ENCODE peak calls at places on chromosome 15, in six cellular contexts. One of them, this sample, is unnamed.
A peak's percentile ranks its signal among the peaks of the same experiment; 100 is the strongest.

GRCh38 chr15:41558400-41559238 is at the start of gene TYRO3:
- DNase-seq in AG09309: no peak
- DNase-seq in NB4: peak; percentile 68
- DNase-seq in left ventricle myocardium inferior: peak; percentile 64
- DNase-seq in psoas muscle: peak; percentile 80
- DNase-seq in neural progenitor cell: peak; percentile 86
- DNase-seq in this sample: peak; percentile 63

GRCh38 chr15:71591057-71591456 is 219.3 kb upstream of the NR2E3 start:
- DNase-seq in NB4: no peak
- DNase-seq in psoas muscle: no peak
- DNase-seq in left ventricle myocardium inferior: no peak
- DNase-seq in neural progenitor cell: no peak
- DNase-seq in AG09309: no peak
- DNase-seq in this sample: no peak

GRCh38 chr15:88401269-88401971 is 65.8 kb downstream of the MRPL46 start:
- DNase-seq in left ventricle myocardium inferior: peak; percentile 26
- DNase-seq in AG09309: no peak
- DNase-seq in psoas muscle: no peak
- DNase-seq in NB4: no peak
- DNase-seq in neural progenitor cell: no peak
- DNase-seq in this sample: peak; percentile 15

GRCh38 chr15:101597360-101597928 is 54.7 kb downstream of the TM2D3 start:
- DNase-seq in psoas muscle: no peak
- DNase-seq in left ventricle myocardium inferior: no peak
- DNase-seq in neural progenitor cell: no peak
- DNase-seq in AG09309: no peak
- DNase-seq in NB4: no peak
- DNase-seq in this sample: no peak

GRCh38 chr15:89408512-89409183 is 74.0 kb upstream of the POLG start:
- DNase-seq in left ventricle myocardium inferior: no peak
- DNase-seq in AG09309: no peak
- DNase-seq in psoas muscle: no peak
- DNase-seq in NB4: no peak
- DNase-seq in neural progenitor cell: peak; percentile 27
- DNase-seq in this sample: no peak

GRCh38 chr15:90902656-90902995 is 476 bp upstream of the MAN2A2 start:
- DNase-seq in neural progenitor cell: no peak
- DNase-seq in psoas muscle: no peak
- DNase-seq in left ventricle myocardium inferior: no peak
- DNase-seq in AG09309: peak; percentile 23
- DNase-seq in NB4: no peak
- DNase-seq in this sample: no peak

GRCh38 chr15:72824112-72824511 is 40.6 kb upstream of the ADPGK start:
- DNase-seq in left ventricle myocardium inferior: no peak
- DNase-seq in neural progenitor cell: no peak
- DNase-seq in NB4: no peak
- DNase-seq in psoas muscle: no peak
- DNase-seq in AG09309: no peak
- DNase-seq in this sample: no peak

GRCh38 chr15:85047271-85047948 is 65.8 kb downstream of the PDE8A start:
- DNase-seq in AG09309: peak; percentile 75
- DNase-seq in neural progenitor cell: no peak
- DNase-seq in psoas muscle: no peak
- DNase-seq in left ventricle myocardium inferior: no peak
- DNase-seq in NB4: peak; percentile 31
- DNase-seq in this sample: no peak

GRCh38 chr15:100778831-100779288 is 100.8 kb upstream of the ALDH1A3 start:
- DNase-seq in neural progenitor cell: peak; percentile 1
- DNase-seq in AG09309: no peak
- DNase-seq in NB4: no peak
- DNase-seq in left ventricle myocardium inferior: no peak
- DNase-seq in psoas muscle: no peak
- DNase-seq in this sample: no peak

GRCh38 chr15:82986442-82986780 is 401 bp downstream of the RAMAC start:
- DNase-seq in left ventricle myocardium inferior: no peak
- DNase-seq in neural progenitor cell: no peak
- DNase-seq in NB4: peak; percentile 45
- DNase-seq in psoas muscle: no peak
- DNase-seq in AG09309: no peak
- DNase-seq in this sample: peak; percentile 26

GRCh38 chr15:82570721-82571519 is 30.7 kb upstream of the RPS17 start:
- DNase-seq in neural progenitor cell: peak; percentile 31
- DNase-seq in NB4: no peak
- DNase-seq in psoas muscle: no peak
- DNase-seq in left ventricle myocardium inferior: no peak
- DNase-seq in AG09309: no peak
- DNase-seq in this sample: no peak

GRCh38 chr15:31304736-31305365 is 21.8 kb upstream of the KLF13 start:
- DNase-seq in AG09309: no peak
- DNase-seq in neural progenitor cell: no peak
- DNase-seq in NB4: no peak
- DNase-seq in left ventricle myocardium inferior: no peak
- DNase-seq in psoas muscle: no peak
- DNase-seq in this sample: peak; percentile 5

GRCh38 chr15:49225572-49226281 is 55.7 kb downstream of the GALK2 start:
- DNase-seq in NB4: peak; percentile 28
- DNase-seq in psoas muscle: no peak
- DNase-seq in neural progenitor cell: peak; percentile 77
- DNase-seq in AG09309: no peak
- DNase-seq in left ventricle myocardium inferior: no peak
- DNase-seq in this sample: no peak

GRCh38 chr15:74397239-74398068 is 30.0 kb upstream of the CYP11A1 start:
- DNase-seq in AG09309: no peak
- DNase-seq in left ventricle myocardium inferior: no peak
- DNase-seq in neural progenitor cell: no peak
- DNase-seq in NB4: peak; percentile 44
- DNase-seq in psoas muscle: no peak
- DNase-seq in this sample: no peak

GRCh38 chr15:68314563-68314962 is 37.0 kb downstream of the FEM1B start:
- DNase-seq in psoas muscle: no peak
- DNase-seq in NB4: no peak
- DNase-seq in AG09309: no peak
- DNase-seq in left ventricle myocardium inferior: no peak
- DNase-seq in neural progenitor cell: no peak
- DNase-seq in this sample: no peak

GRCh38 chr15:78197632-78198031 is 36.7 kb downstream of the ACSBG1 start:
- DNase-seq in psoas muscle: no peak
- DNase-seq in left ventricle myocardium inferior: no peak
- DNase-seq in NB4: peak; percentile 25
- DNase-seq in AG09309: no peak
- DNase-seq in neural progenitor cell: no peak
- DNase-seq in this sample: no peak

GRCh38 chr15:65318870-65319356 is 14.4 kb downstream of the RNU5B-1 start:
- DNase-seq in NB4: peak; percentile 81
- DNase-seq in left ventricle myocardium inferior: peak; percentile 69
- DNase-seq in neural progenitor cell: peak; percentile 88
- DNase-seq in AG09309: no peak
- DNase-seq in psoas muscle: peak; percentile 86
- DNase-seq in this sample: peak; percentile 78

GRCh38 chr15:41942886-41943285 is 29.5 kb downstream of the EHD4 start:
- DNase-seq in left ventricle myocardium inferior: no peak
- DNase-seq in AG09309: no peak
- DNase-seq in psoas muscle: no peak
- DNase-seq in neural progenitor cell: no peak
- DNase-seq in NB4: no peak
- DNase-seq in this sample: no peak

GRCh38 chr15:95325763-95326688 is 1004.5 kb upstream of the NR2F2 start:
- DNase-seq in psoas muscle: no peak
- DNase-seq in AG09309: no peak
- DNase-seq in NB4: no peak
- DNase-seq in left ventricle myocardium inferior: no peak
- DNase-seq in neural progenitor cell: no peak
- DNase-seq in this sample: no peak

GRCh38 chr15:73575636-73576247 is 57.4 kb downstream of the NPTN start:
- DNase-seq in NB4: no peak
- DNase-seq in AG09309: no peak
- DNase-seq in left ventricle myocardium inferior: peak; percentile 60
- DNase-seq in psoas muscle: no peak
- DNase-seq in neural progenitor cell: no peak
- DNase-seq in this sample: no peak

GRCh38 chr15:55894406-55894965 is 98.9 kb downstream of the NEDD4 start:
- DNase-seq in AG09309: no peak
- DNase-seq in neural progenitor cell: no peak
- DNase-seq in NB4: no peak
- DNase-seq in left ventricle myocardium inferior: no peak
- DNase-seq in psoas muscle: no peak
- DNase-seq in this sample: no peak

GRCh38 chr15:41233367-41233771 is 2.3 kb downstream of the CHP1 start:
- DNase-seq in NB4: no peak
- DNase-seq in psoas muscle: no peak
- DNase-seq in left ventricle myocardium inferior: no peak
- DNase-seq in neural progenitor cell: no peak
- DNase-seq in AG09309: no peak
- DNase-seq in this sample: no peak

GRCh38 chr15:100642217-100642949 is 40.0 kb downstream of the ASB7 start:
- DNase-seq in left ventricle myocardium inferior: no peak
- DNase-seq in AG09309: no peak
- DNase-seq in psoas muscle: no peak
- DNase-seq in NB4: no peak
- DNase-seq in neural progenitor cell: no peak
- DNase-seq in this sample: no peak

GRCh38 chr15:59662260-59662659 is 4.9 kb upstream of the GTF2A2 start:
- DNase-seq in AG09309: peak; percentile 23
- DNase-seq in left ventricle myocardium inferior: no peak
- DNase-seq in psoas muscle: no peak
- DNase-seq in NB4: no peak
- DNase-seq in neural progenitor cell: no peak
- DNase-seq in this sample: no peak

GRCh38 chr15:58212909-58213526 is 74.8 kb downstream of the AQP9 start:
- DNase-seq in AG09309: no peak
- DNase-seq in psoas muscle: no peak
- DNase-seq in neural progenitor cell: peak; percentile 62
- DNase-seq in left ventricle myocardium inferior: no peak
- DNase-seq in NB4: peak; percentile 52
- DNase-seq in this sample: peak; percentile 27

GRCh38 chr15:39918688-39919385 is 1.2 kb downstream of the GPR176 start:
- DNase-seq in psoas muscle: no peak
- DNase-seq in AG09309: peak; percentile 89
- DNase-seq in left ventricle myocardium inferior: no peak
- DNase-seq in NB4: no peak
- DNase-seq in neural progenitor cell: no peak
- DNase-seq in this sample: no peak
- H3K4me3 ChIP-seq in psoas muscle: peak overlapping the region; percentile 76
- H3K4me3 ChIP-seq in AG09309: peak overlapping the region; percentile 82
- H3K4me3 ChIP-seq in left ventricle myocardium inferior: peak overlapping the region; percentile 77
- H3K4me3 ChIP-seq in NB4: no peak overlapping the region
- H3K4me3 ChIP-seq in neural progenitor cell: peak overlapping the region; percentile 92
- H3K4me3 ChIP-seq in this sample: no peak overlapping the region

GRCh38 chr15:69755571-69756310 is 303.1 kb downstream of the RPLP1 start:
- DNase-seq in neural progenitor cell: no peak
- DNase-seq in left ventricle myocardium inferior: peak; percentile 23
- DNase-seq in psoas muscle: no peak
- DNase-seq in AG09309: no peak
- DNase-seq in NB4: peak; percentile 95
- DNase-seq in this sample: peak; percentile 62
- H3K4me3 ChIP-seq in neural progenitor cell: no peak overlapping the region
- H3K4me3 ChIP-seq in left ventricle myocardium inferior: no peak overlapping the region
- H3K4me3 ChIP-seq in psoas muscle: no peak overlapping the region
- H3K4me3 ChIP-seq in AG09309: no peak overlapping the region
- H3K4me3 ChIP-seq in NB4: no peak overlapping the region
- H3K4me3 ChIP-seq in this sample: no peak overlapping the region

GRCh38 chr15:43793647-43794046 is 1.5 kb downstream of the SERF2 start:
- DNase-seq in psoas muscle: no peak
- DNase-seq in AG09309: no peak
- DNase-seq in NB4: no peak
- DNase-seq in neural progenitor cell: no peak
- DNase-seq in left ventricle myocardium inferior: no peak
- DNase-seq in this sample: no peak

GRCh38 chr15:43796566-43796965 is 3.5 kb downstream of the SERINC4 start:
- DNase-seq in left ventricle myocardium inferior: no peak
- DNase-seq in neural progenitor cell: no peak
- DNase-seq in NB4: no peak
- DNase-seq in AG09309: no peak
- DNase-seq in psoas muscle: no peak
- DNase-seq in this sample: no peak

GRCh38 chr15:43795197-43795596 is 3.1 kb downstream of the SERF2 start:
- DNase-seq in neural progenitor cell: no peak
- DNase-seq in psoas muscle: no peak
- DNase-seq in left ventricle myocardium inferior: no peak
- DNase-seq in NB4: no peak
- DNase-seq in AG09309: no peak
- DNase-seq in this sample: no peak

GRCh38 chr15:43794269-43795037 is 2.3 kb downstream of the SERF2 start:
- DNase-seq in neural progenitor cell: no peak
- DNase-seq in AG09309: no peak
- DNase-seq in NB4: no peak
- DNase-seq in psoas muscle: no peak
- DNase-seq in left ventricle myocardium inferior: no peak
- DNase-seq in this sample: no peak

DNA sequence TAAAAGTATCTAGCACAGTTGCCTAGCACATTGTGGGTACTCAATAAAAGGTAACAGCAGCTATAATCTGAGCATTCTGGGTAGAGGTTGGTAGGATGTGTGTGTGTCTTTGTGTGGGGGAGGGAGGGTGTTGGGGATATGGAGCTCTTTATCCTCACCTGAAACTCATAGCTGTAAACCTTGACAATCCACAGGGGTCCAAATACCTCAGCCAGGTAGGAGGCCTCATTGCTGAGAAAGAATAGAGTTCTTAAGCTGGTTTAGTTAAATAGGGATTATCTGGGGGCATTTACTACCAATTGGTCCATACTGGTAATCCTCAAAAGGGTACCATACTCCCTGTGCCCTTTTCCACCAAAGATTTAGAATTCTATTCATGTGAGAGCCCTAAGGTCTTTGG is 3.9 kb downstream of the SERF2 start:
- DNase-seq in AG09309: no peak
- DNase-seq in neural progenitor cell: no peak
- DNase-seq in NB4: no peak
- DNase-seq in psoas muscle: no peak
- DNase-seq in left ventricle myocardium inferior: no peak
- DNase-seq in this sample: no peak
- H3K4me3 ChIP-seq in AG09309: no peak overlapping the region
- H3K4me3 ChIP-seq in neural progenitor cell: no peak overlapping the region
- H3K4me3 ChIP-seq in NB4: no peak overlapping the region
- H3K4me3 ChIP-seq in psoas muscle: no peak overlapping the region
- H3K4me3 ChIP-seq in left ventricle myocardium inferior: no peak overlapping the region
- H3K4me3 ChIP-seq in this sample: no peak overlapping the region

DNA sequence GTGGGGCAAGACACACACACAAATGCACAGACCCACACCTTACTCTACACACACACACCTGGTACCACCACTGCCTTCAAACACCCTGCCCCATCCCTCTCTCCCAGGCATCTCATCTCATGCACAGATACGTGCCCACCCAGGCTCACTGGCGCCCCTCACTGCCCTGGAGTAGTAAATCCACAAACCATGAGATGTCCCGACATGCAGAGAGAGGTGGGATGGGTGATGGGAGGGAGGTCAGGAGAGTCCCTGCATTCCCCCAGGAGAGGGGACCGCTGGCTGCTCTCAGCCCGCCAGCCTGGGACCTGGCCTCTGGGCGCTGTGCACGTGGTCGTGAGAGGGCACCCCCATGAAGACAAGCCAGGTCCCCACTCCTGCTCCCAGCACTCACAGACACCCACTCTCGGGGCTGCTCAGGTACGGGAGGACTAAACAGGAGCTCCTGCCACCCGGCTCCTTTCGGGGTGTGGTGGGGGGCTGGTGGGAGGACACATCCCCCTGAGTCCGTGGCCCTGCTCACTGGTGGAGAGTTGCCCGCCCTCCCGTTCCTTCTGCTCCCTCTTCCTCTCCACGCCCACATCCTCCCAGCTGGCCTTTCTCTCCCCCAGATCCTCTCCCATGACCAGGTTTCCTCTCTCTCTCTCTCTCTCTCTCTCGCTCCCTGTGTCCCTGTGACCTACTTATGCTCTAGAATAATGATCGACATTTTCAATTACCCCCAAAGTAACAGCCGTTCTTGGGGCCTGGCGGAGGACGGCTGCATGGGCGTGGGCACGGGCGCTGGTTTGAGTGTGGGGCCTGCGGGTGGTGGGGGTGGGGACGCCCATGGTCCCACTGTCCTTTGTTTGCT is 18.8 kb upstream of the CSPG4 start:
- DNase-seq in NB4: peak; percentile 63
- DNase-seq in left ventricle myocardium inferior: peak; percentile 63
- DNase-seq in psoas muscle: peak; percentile 32
- DNase-seq in neural progenitor cell: no peak
- DNase-seq in AG09309: no peak
- DNase-seq in this sample: peak; percentile 46
- H3K4me3 ChIP-seq in NB4: no peak overlapping the region
- H3K4me3 ChIP-seq in left ventricle myocardium inferior: peak overlapping the region; percentile 21
- H3K4me3 ChIP-seq in psoas muscle: no peak overlapping the region
- H3K4me3 ChIP-seq in neural progenitor cell: no peak overlapping the region
- H3K4me3 ChIP-seq in AG09309: no peak overlapping the region
- H3K4me3 ChIP-seq in this sample: no peak overlapping the region